ENCODE peak calls at places on chromosome 10, in five cellular contexts. X is heart left ventricle, M is esophagus squamous epithelium, L is PC-3, I is IMR-90. Q is an unnamed sample. For H3K4me1, the result is how much of the 10 kb centered on the place peaks cover.

GRCh38 chr10:60155945-60156683 is 233.6 kb downstream of the ANK3 start:
- DNase-seq in L (no peak), I (no peak), M (no peak), X (peak), Q (no peak)

GRCh38 chr10:6780008-6780677 is 200.1 kb upstream of the PRKCQ start:
- DNase-seq in I (no peak), L (no peak), X (no peak), M (no peak), Q (no peak)

GRCh38 chr10:100043344-100043743 is 33.6 kb upstream of the DNMBP start:
- DNase-seq in X (no peak), M (no peak), L (peak), I (no peak), Q (no peak)

GRCh38 chr10:87619705-87620104 is 40.0 kb upstream of the PAPSS2 start:
- DNase-seq in L (peak), M (no peak), X (no peak), I (peak), Q (peak)

GRCh38 chr10:131003455-131003854 is 308.1 kb downstream of the TCERG1L start:
- DNase-seq in X (no peak), L (no peak), I (no peak), M (no peak), Q (no peak)

GRCh38 chr10:102312683-102313082 is 67.4 kb downstream of the GBF1 start:
- DNase-seq in M (no peak), I (peak), X (no peak), L (peak), Q (peak)

GRCh38 chr10:131909929-131910328 is 9.1 kb downstream of the PPP2R2D start:
- DNase-seq in I (no peak), X (no peak), L (no peak), M (no peak), Q (no peak)

GRCh38 chr10:62426086-62426485 is 51.9 kb downstream of the ZNF365 start:
- DNase-seq in X (no peak), I (peak), M (no peak), L (peak), Q (no peak)

GRCh38 chr10:59276928-59277327 is 85.4 kb downstream of the FAM13C start:
- DNase-seq in M (no peak), L (no peak), X (no peak), I (no peak), Q (no peak)

GRCh38 chr10:112735041-112735690 is 214.9 kb upstream of the TCF7L2 start:
- DNase-seq in M (no peak), L (no peak), X (no peak), I (no peak), Q (peak)

GRCh38 chr10:13298748-13299436 is 972 bp downstream of the PHYH start:
- DNase-seq in L (no peak), X (no peak), M (no peak), I (no peak), Q (no peak)

GRCh38 chr10:34241226-34242000 is 573.7 kb downstream of the PARD3 start:
- DNase-seq in I (no peak), M (no peak), X (no peak), L (no peak), Q (no peak)

GRCh38 chr10:84743483-84743882 is 415.1 kb downstream of the CCSER2 start:
- DNase-seq in I (no peak), X (no peak), M (no peak), L (peak), Q (peak)

GRCh38 chr10:110649652-110650264 is 5.6 kb downstream of the RBM20 start:
- DNase-seq in X (no peak), M (no peak), L (no peak), I (no peak), Q (no peak)

GRCh38 chr10:123297175-123297574 is 143.0 kb downstream of the BUB3 start:
- DNase-seq in M (no peak), X (no peak), I (no peak), L (no peak), Q (no peak)

GRCh38 chr10:117461766-117462423 is 80.7 kb upstream of the EMX2 start:
- DNase-seq in L (peak), M (no peak), I (peak), X (no peak), Q (no peak)

GRCh38 chr10:126561499-126562208 is 108.8 kb downstream of the C10orf90 start:
- DNase-seq in X (no peak), I (no peak), M (no peak), L (no peak), Q (peak)
- H3K4me3 ChIP-seq in X (peak), I (peak), M (no peak), L (no peak), Q (peak)

DNA sequence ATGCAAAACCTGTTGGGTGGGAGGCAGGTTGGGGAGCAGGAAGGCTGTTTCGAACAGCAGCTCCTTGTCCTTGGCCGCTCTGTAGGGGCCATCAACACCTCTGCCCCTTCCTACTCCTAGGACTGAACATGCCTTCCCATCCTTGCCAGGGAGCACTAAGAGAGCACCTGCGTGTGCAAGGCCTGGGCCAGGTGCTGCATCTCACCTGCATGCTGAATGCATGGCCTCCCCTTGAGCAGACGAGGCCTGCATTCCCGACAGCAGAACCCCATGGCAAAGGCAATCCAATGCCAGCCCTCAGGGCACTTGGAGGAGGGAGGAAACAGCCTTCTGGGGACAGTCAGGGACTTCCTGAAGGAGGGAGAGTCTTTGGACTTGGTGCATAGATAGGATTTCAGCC is 11.0 kb downstream of the VSIR start:
- DNase-seq in X (no peak), M (no peak), L (no peak), I (no peak), Q (no peak)
- H3K4me1 ChIP-seq in X (half or more), M (half or more), L (under half), I (under half), Q (half or more)

DNA sequence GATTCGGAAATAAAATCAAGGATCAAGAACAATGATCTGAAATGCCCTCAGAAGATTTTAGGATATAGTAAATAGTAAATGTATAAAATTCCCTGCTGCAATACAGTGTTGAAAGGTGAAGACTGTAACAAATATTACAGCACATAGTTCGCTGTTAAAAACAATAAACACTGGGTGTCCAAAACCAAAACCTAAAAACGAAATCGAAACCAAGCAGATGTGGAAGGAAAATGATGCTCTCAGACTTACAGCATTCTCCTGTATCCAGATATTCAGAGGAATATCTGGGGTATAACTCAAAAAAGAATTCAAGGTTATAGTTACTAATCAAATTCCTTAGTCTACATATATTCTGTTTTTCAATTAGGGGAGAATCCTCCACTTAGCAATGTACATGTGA is 708.1 kb upstream of the PCDH15 start:
- DNase-seq in X (no peak), L (peak), M (no peak), I (no peak), Q (no peak)
- H3K4me3 ChIP-seq in X (no peak), L (peak), M (no peak), I (no peak), Q (peak)

GRCh38 chr10:22317121-22317370 is 858 bp downstream of the COMMD3 start:
- DNase-seq in I (no peak), M (no peak), L (no peak), X (no peak), Q (no peak)
- H3K4me1 ChIP-seq in I (under half), M (under half), L (under half), X (under half), Q (under half)